ENCODE peak calls at places on chromosomes 4 and X, in ten cellular contexts. One of them, this sample, is unnamed.

GRCh38 chr4:729336-730315 is 24.0 kb downstream of the PCGF3 start:
- DNase-seq in fibroblast of the aortic adventitia: no peak
- DNase-seq in activated T-helper 1 cell treated with anti-CD3 and anti-CD28 coated beads, Interleukin-12 subunit alpha, Interleukin-12 subunit beta, Interleukin-2, Interleukin-4 antibody, amounts not matched to agents 30 ng/mL and 10 ng/mL and 1 ng/mL, durations not matched to agents 14 hours and 24 hours and 36 hours: no peak
- DNase-seq in cardiac muscle cell: no peak
- DNase-seq in GM10248: no peak
- DNase-seq in GM12865: no peak
- DNase-seq in glomerular endothelial cell: no peak
- DNase-seq in ureter: no peak
- DNase-seq in kidney: no peak
- DNase-seq in lower lobe of right lung: no peak
- DNase-seq in this sample: no peak

GRCh38 chr4:131258361-131258760 is 1890.7 kb upstream of the PCDH10 start:
- DNase-seq in cardiac muscle cell: no peak
- DNase-seq in lower lobe of right lung: no peak
- DNase-seq in glomerular endothelial cell: no peak
- DNase-seq in kidney: no peak
- DNase-seq in activated T-helper 1 cell treated with anti-CD3 and anti-CD28 coated beads, Interleukin-12 subunit alpha, Interleukin-12 subunit beta, Interleukin-2, Interleukin-4 antibody, amounts not matched to agents 30 ng/mL and 10 ng/mL and 1 ng/mL, durations not matched to agents 14 hours and 24 hours and 36 hours: no peak
- DNase-seq in GM10248: no peak
- DNase-seq in GM12865: no peak
- DNase-seq in ureter: no peak
- DNase-seq in fibroblast of the aortic adventitia: no peak
- DNase-seq in this sample: no peak

GRCh38 chr4:183987529-183987946 is 82.4 kb downstream of the STOX2 start:
- DNase-seq in cardiac muscle cell: peak
- DNase-seq in glomerular endothelial cell: no peak
- DNase-seq in GM12865: no peak
- DNase-seq in activated T-helper 1 cell treated with anti-CD3 and anti-CD28 coated beads, Interleukin-12 subunit alpha, Interleukin-12 subunit beta, Interleukin-2, Interleukin-4 antibody, amounts not matched to agents 30 ng/mL and 10 ng/mL and 1 ng/mL, durations not matched to agents 14 hours and 24 hours and 36 hours: no peak
- DNase-seq in kidney: peak
- DNase-seq in GM10248: no peak
- DNase-seq in fibroblast of the aortic adventitia: peak
- DNase-seq in lower lobe of right lung: peak
- DNase-seq in ureter: peak
- DNase-seq in this sample: no peak

GRCh38 chr4:70901607-70901983 is 574 bp upstream of the MOB1B start:
- DNase-seq in glomerular endothelial cell: no peak
- DNase-seq in lower lobe of right lung: no peak
- DNase-seq in GM12865: peak
- DNase-seq in kidney: no peak
- DNase-seq in activated T-helper 1 cell treated with anti-CD3 and anti-CD28 coated beads, Interleukin-12 subunit alpha, Interleukin-12 subunit beta, Interleukin-2, Interleukin-4 antibody, amounts not matched to agents 30 ng/mL and 10 ng/mL and 1 ng/mL, durations not matched to agents 14 hours and 24 hours and 36 hours: no peak
- DNase-seq in fibroblast of the aortic adventitia: no peak
- DNase-seq in GM10248: peak
- DNase-seq in ureter: no peak
- DNase-seq in cardiac muscle cell: no peak
- DNase-seq in this sample: no peak

GRCh38 chr4:5503295-5503694 is 205.1 kb downstream of the EVC2 start:
- DNase-seq in GM10248: no peak
- DNase-seq in glomerular endothelial cell: no peak
- DNase-seq in fibroblast of the aortic adventitia: no peak
- DNase-seq in activated T-helper 1 cell treated with anti-CD3 and anti-CD28 coated beads, Interleukin-12 subunit alpha, Interleukin-12 subunit beta, Interleukin-2, Interleukin-4 antibody, amounts not matched to agents 30 ng/mL and 10 ng/mL and 1 ng/mL, durations not matched to agents 14 hours and 24 hours and 36 hours: no peak
- DNase-seq in kidney: no peak
- DNase-seq in cardiac muscle cell: no peak
- DNase-seq in GM12865: no peak
- DNase-seq in ureter: no peak
- DNase-seq in lower lobe of right lung: no peak
- DNase-seq in this sample: peak

GRCh38 chr4:143185253-143186107 is 763 bp downstream of the USP38 start:
- DNase-seq in GM10248: peak
- DNase-seq in kidney: peak
- DNase-seq in glomerular endothelial cell: no peak
- DNase-seq in GM12865: peak
- DNase-seq in ureter: no peak
- DNase-seq in cardiac muscle cell: no peak
- DNase-seq in activated T-helper 1 cell treated with anti-CD3 and anti-CD28 coated beads, Interleukin-12 subunit alpha, Interleukin-12 subunit beta, Interleukin-2, Interleukin-4 antibody, amounts not matched to agents 30 ng/mL and 10 ng/mL and 1 ng/mL, durations not matched to agents 14 hours and 24 hours and 36 hours: peak
- DNase-seq in lower lobe of right lung: peak
- DNase-seq in fibroblast of the aortic adventitia: peak
- DNase-seq in this sample: peak

GRCh38 chr4:109432676-109433075 is 939 bp upstream of the SEC24B start:
- DNase-seq in ureter: no peak
- DNase-seq in activated T-helper 1 cell treated with anti-CD3 and anti-CD28 coated beads, Interleukin-12 subunit alpha, Interleukin-12 subunit beta, Interleukin-2, Interleukin-4 antibody, amounts not matched to agents 30 ng/mL and 10 ng/mL and 1 ng/mL, durations not matched to agents 14 hours and 24 hours and 36 hours: no peak
- DNase-seq in GM12865: peak
- DNase-seq in GM10248: no peak
- DNase-seq in glomerular endothelial cell: no peak
- DNase-seq in kidney: no peak
- DNase-seq in lower lobe of right lung: no peak
- DNase-seq in cardiac muscle cell: no peak
- DNase-seq in fibroblast of the aortic adventitia: peak
- DNase-seq in this sample: no peak

GRCh38 chrX:69153060-69153730 is 12.1 kb downstream of the PJA1 start:
- DNase-seq in activated T-helper 1 cell treated with anti-CD3 and anti-CD28 coated beads, Interleukin-12 subunit alpha, Interleukin-12 subunit beta, Interleukin-2, Interleukin-4 antibody, amounts not matched to agents 30 ng/mL and 10 ng/mL and 1 ng/mL, durations not matched to agents 14 hours and 24 hours and 36 hours: no peak
- DNase-seq in GM10248: no peak
- DNase-seq in kidney: peak
- DNase-seq in lower lobe of right lung: no peak
- DNase-seq in ureter: peak
- DNase-seq in fibroblast of the aortic adventitia: peak
- DNase-seq in glomerular endothelial cell: no peak
- DNase-seq in cardiac muscle cell: peak
- DNase-seq in GM12865: no peak
- DNase-seq in this sample: peak

GRCh38 chr4:78846258-78846657 is 70.1 kb downstream of the BMP2K start:
- DNase-seq in GM10248: no peak
- DNase-seq in activated T-helper 1 cell treated with anti-CD3 and anti-CD28 coated beads, Interleukin-12 subunit alpha, Interleukin-12 subunit beta, Interleukin-2, Interleukin-4 antibody, amounts not matched to agents 30 ng/mL and 10 ng/mL and 1 ng/mL, durations not matched to agents 14 hours and 24 hours and 36 hours: no peak
- DNase-seq in fibroblast of the aortic adventitia: peak
- DNase-seq in GM12865: no peak
- DNase-seq in ureter: no peak
- DNase-seq in lower lobe of right lung: no peak
- DNase-seq in glomerular endothelial cell: no peak
- DNase-seq in kidney: no peak
- DNase-seq in cardiac muscle cell: no peak
- DNase-seq in this sample: no peak

GRCh38 chr4:52931238-52931637 is 69.1 kb downstream of the RASL11B start:
- DNase-seq in activated T-helper 1 cell treated with anti-CD3 and anti-CD28 coated beads, Interleukin-12 subunit alpha, Interleukin-12 subunit beta, Interleukin-2, Interleukin-4 antibody, amounts not matched to agents 30 ng/mL and 10 ng/mL and 1 ng/mL, durations not matched to agents 14 hours and 24 hours and 36 hours: no peak
- DNase-seq in lower lobe of right lung: no peak
- DNase-seq in GM10248: no peak
- DNase-seq in cardiac muscle cell: no peak
- DNase-seq in GM12865: no peak
- DNase-seq in kidney: no peak
- DNase-seq in fibroblast of the aortic adventitia: no peak
- DNase-seq in glomerular endothelial cell: no peak
- DNase-seq in ureter: no peak
- DNase-seq in this sample: no peak

GRCh38 chr4:101400096-101400495 is 52.8 kb upstream of the PPP3CA start:
- DNase-seq in activated T-helper 1 cell treated with anti-CD3 and anti-CD28 coated beads, Interleukin-12 subunit alpha, Interleukin-12 subunit beta, Interleukin-2, Interleukin-4 antibody, amounts not matched to agents 30 ng/mL and 10 ng/mL and 1 ng/mL, durations not matched to agents 14 hours and 24 hours and 36 hours: peak
- DNase-seq in glomerular endothelial cell: no peak
- DNase-seq in cardiac muscle cell: no peak
- DNase-seq in GM12865: no peak
- DNase-seq in kidney: no peak
- DNase-seq in ureter: no peak
- DNase-seq in fibroblast of the aortic adventitia: peak
- DNase-seq in lower lobe of right lung: no peak
- DNase-seq in GM10248: no peak
- DNase-seq in this sample: no peak

GRCh38 chrX:48086119-48086518 is 14.7 kb upstream of the ZNF630 start:
- DNase-seq in fibroblast of the aortic adventitia: no peak
- DNase-seq in lower lobe of right lung: no peak
- DNase-seq in GM10248: no peak
- DNase-seq in cardiac muscle cell: no peak
- DNase-seq in ureter: no peak
- DNase-seq in GM12865: no peak
- DNase-seq in activated T-helper 1 cell treated with anti-CD3 and anti-CD28 coated beads, Interleukin-12 subunit alpha, Interleukin-12 subunit beta, Interleukin-2, Interleukin-4 antibody, amounts not matched to agents 30 ng/mL and 10 ng/mL and 1 ng/mL, durations not matched to agents 14 hours and 24 hours and 36 hours: no peak
- DNase-seq in kidney: no peak
- DNase-seq in glomerular endothelial cell: no peak
- DNase-seq in this sample: no peak

GRCh38 chr4:7018281-7018680 is 24.9 kb upstream of the TADA2B start:
- DNase-seq in activated T-helper 1 cell treated with anti-CD3 and anti-CD28 coated beads, Interleukin-12 subunit alpha, Interleukin-12 subunit beta, Interleukin-2, Interleukin-4 antibody, amounts not matched to agents 30 ng/mL and 10 ng/mL and 1 ng/mL, durations not matched to agents 14 hours and 24 hours and 36 hours: no peak
- DNase-seq in ureter: no peak
- DNase-seq in glomerular endothelial cell: no peak
- DNase-seq in cardiac muscle cell: no peak
- DNase-seq in kidney: no peak
- DNase-seq in fibroblast of the aortic adventitia: no peak
- DNase-seq in GM10248: no peak
- DNase-seq in lower lobe of right lung: no peak
- DNase-seq in GM12865: no peak
- DNase-seq in this sample: no peak

GRCh38 chr4:159171287-159171686 is 68.4 kb downstream of the RAPGEF2 start:
- DNase-seq in ureter: no peak
- DNase-seq in fibroblast of the aortic adventitia: no peak
- DNase-seq in GM10248: no peak
- DNase-seq in GM12865: no peak
- DNase-seq in cardiac muscle cell: no peak
- DNase-seq in kidney: no peak
- DNase-seq in lower lobe of right lung: no peak
- DNase-seq in activated T-helper 1 cell treated with anti-CD3 and anti-CD28 coated beads, Interleukin-12 subunit alpha, Interleukin-12 subunit beta, Interleukin-2, Interleukin-4 antibody, amounts not matched to agents 30 ng/mL and 10 ng/mL and 1 ng/mL, durations not matched to agents 14 hours and 24 hours and 36 hours: no peak
- DNase-seq in glomerular endothelial cell: no peak
- DNase-seq in this sample: no peak

GRCh38 chr4:25827373-25827772 is 35.4 kb downstream of the SEL1L3 start:
- DNase-seq in fibroblast of the aortic adventitia: peak
- DNase-seq in glomerular endothelial cell: no peak
- DNase-seq in lower lobe of right lung: no peak
- DNase-seq in GM10248: no peak
- DNase-seq in GM12865: no peak
- DNase-seq in cardiac muscle cell: no peak
- DNase-seq in ureter: no peak
- DNase-seq in kidney: no peak
- DNase-seq in activated T-helper 1 cell treated with anti-CD3 and anti-CD28 coated beads, Interleukin-12 subunit alpha, Interleukin-12 subunit beta, Interleukin-2, Interleukin-4 antibody, amounts not matched to agents 30 ng/mL and 10 ng/mL and 1 ng/mL, durations not matched to agents 14 hours and 24 hours and 36 hours: no peak
- DNase-seq in this sample: no peak

GRCh38 chrX:156001001-156001666 is 3.6 kb downstream of the IL9R start:
- DNase-seq in ureter: no peak
- DNase-seq in GM12865: no peak
- DNase-seq in activated T-helper 1 cell treated with anti-CD3 and anti-CD28 coated beads, Interleukin-12 subunit alpha, Interleukin-12 subunit beta, Interleukin-2, Interleukin-4 antibody, amounts not matched to agents 30 ng/mL and 10 ng/mL and 1 ng/mL, durations not matched to agents 14 hours and 24 hours and 36 hours: no peak
- DNase-seq in kidney: no peak
- DNase-seq in cardiac muscle cell: no peak
- DNase-seq in glomerular endothelial cell: no peak
- DNase-seq in lower lobe of right lung: no peak
- DNase-seq in fibroblast of the aortic adventitia: no peak
- DNase-seq in GM10248: no peak
- DNase-seq in this sample: no peak

GRCh38 chr4:185479507-185479971 is 8.0 kb upstream of the CCDC110 start:
- DNase-seq in activated T-helper 1 cell treated with anti-CD3 and anti-CD28 coated beads, Interleukin-12 subunit alpha, Interleukin-12 subunit beta, Interleukin-2, Interleukin-4 antibody, amounts not matched to agents 30 ng/mL and 10 ng/mL and 1 ng/mL, durations not matched to agents 14 hours and 24 hours and 36 hours: no peak
- DNase-seq in ureter: no peak
- DNase-seq in GM10248: peak
- DNase-seq in glomerular endothelial cell: no peak
- DNase-seq in fibroblast of the aortic adventitia: no peak
- DNase-seq in kidney: no peak
- DNase-seq in cardiac muscle cell: no peak
- DNase-seq in GM12865: peak
- DNase-seq in lower lobe of right lung: no peak
- DNase-seq in this sample: no peak

GRCh38 chr4:24853142-24853541 is 57.8 kb downstream of the SOD3 start:
- DNase-seq in GM12865: no peak
- DNase-seq in GM10248: no peak
- DNase-seq in cardiac muscle cell: no peak
- DNase-seq in activated T-helper 1 cell treated with anti-CD3 and anti-CD28 coated beads, Interleukin-12 subunit alpha, Interleukin-12 subunit beta, Interleukin-2, Interleukin-4 antibody, amounts not matched to agents 30 ng/mL and 10 ng/mL and 1 ng/mL, durations not matched to agents 14 hours and 24 hours and 36 hours: no peak
- DNase-seq in glomerular endothelial cell: no peak
- DNase-seq in fibroblast of the aortic adventitia: peak
- DNase-seq in ureter: no peak
- DNase-seq in lower lobe of right lung: no peak
- DNase-seq in kidney: no peak
- DNase-seq in this sample: no peak

GRCh38 chr4:89152972-89153371 is 41.6 kb downstream of the TIGD2 start:
- DNase-seq in ureter: no peak
- DNase-seq in activated T-helper 1 cell treated with anti-CD3 and anti-CD28 coated beads, Interleukin-12 subunit alpha, Interleukin-12 subunit beta, Interleukin-2, Interleukin-4 antibody, amounts not matched to agents 30 ng/mL and 10 ng/mL and 1 ng/mL, durations not matched to agents 14 hours and 24 hours and 36 hours: no peak
- DNase-seq in cardiac muscle cell: peak
- DNase-seq in kidney: no peak
- DNase-seq in fibroblast of the aortic adventitia: no peak
- DNase-seq in glomerular endothelial cell: no peak
- DNase-seq in GM12865: no peak
- DNase-seq in lower lobe of right lung: no peak
- DNase-seq in GM10248: no peak
- DNase-seq in this sample: peak

GRCh38 chr4:128866281-128866680 is 56.8 kb downstream of the JADE1 start:
- DNase-seq in glomerular endothelial cell: no peak
- DNase-seq in fibroblast of the aortic adventitia: no peak
- DNase-seq in cardiac muscle cell: no peak
- DNase-seq in activated T-helper 1 cell treated with anti-CD3 and anti-CD28 coated beads, Interleukin-12 subunit alpha, Interleukin-12 subunit beta, Interleukin-2, Interleukin-4 antibody, amounts not matched to agents 30 ng/mL and 10 ng/mL and 1 ng/mL, durations not matched to agents 14 hours and 24 hours and 36 hours: no peak
- DNase-seq in GM10248: no peak
- DNase-seq in GM12865: no peak
- DNase-seq in lower lobe of right lung: no peak
- DNase-seq in kidney: no peak
- DNase-seq in ureter: no peak
- DNase-seq in this sample: no peak

GRCh38 chr4:189029961-189030360 is 890.7 kb downstream of the TRIML1 start:
- DNase-seq in kidney: no peak
- DNase-seq in activated T-helper 1 cell treated with anti-CD3 and anti-CD28 coated beads, Interleukin-12 subunit alpha, Interleukin-12 subunit beta, Interleukin-2, Interleukin-4 antibody, amounts not matched to agents 30 ng/mL and 10 ng/mL and 1 ng/mL, durations not matched to agents 14 hours and 24 hours and 36 hours: no peak
- DNase-seq in GM12865: no peak
- DNase-seq in GM10248: no peak
- DNase-seq in ureter: no peak
- DNase-seq in lower lobe of right lung: no peak
- DNase-seq in fibroblast of the aortic adventitia: no peak
- DNase-seq in cardiac muscle cell: no peak
- DNase-seq in glomerular endothelial cell: no peak
- DNase-seq in this sample: no peak

GRCh38 chr4:151624606-151625565 is 135.9 kb downstream of the GATB start:
- DNase-seq in lower lobe of right lung: no peak
- DNase-seq in GM10248: no peak
- DNase-seq in cardiac muscle cell: no peak
- DNase-seq in ureter: no peak
- DNase-seq in GM12865: no peak
- DNase-seq in glomerular endothelial cell: no peak
- DNase-seq in activated T-helper 1 cell treated with anti-CD3 and anti-CD28 coated beads, Interleukin-12 subunit alpha, Interleukin-12 subunit beta, Interleukin-2, Interleukin-4 antibody, amounts not matched to agents 30 ng/mL and 10 ng/mL and 1 ng/mL, durations not matched to agents 14 hours and 24 hours and 36 hours: no peak
- DNase-seq in fibroblast of the aortic adventitia: peak
- DNase-seq in kidney: no peak
- DNase-seq in this sample: no peak

GRCh38 chr4:144948009-144948408 is 150.0 kb downstream of the ANAPC10 start:
- DNase-seq in glomerular endothelial cell: no peak
- DNase-seq in fibroblast of the aortic adventitia: no peak
- DNase-seq in activated T-helper 1 cell treated with anti-CD3 and anti-CD28 coated beads, Interleukin-12 subunit alpha, Interleukin-12 subunit beta, Interleukin-2, Interleukin-4 antibody, amounts not matched to agents 30 ng/mL and 10 ng/mL and 1 ng/mL, durations not matched to agents 14 hours and 24 hours and 36 hours: no peak
- DNase-seq in GM10248: no peak
- DNase-seq in cardiac muscle cell: peak
- DNase-seq in kidney: no peak
- DNase-seq in GM12865: no peak
- DNase-seq in lower lobe of right lung: no peak
- DNase-seq in ureter: no peak
- DNase-seq in this sample: peak

GRCh38 chr4:856468-856901 is 30.6 kb upstream of the CPLX1 start:
- DNase-seq in GM12865: no peak
- DNase-seq in cardiac muscle cell: no peak
- DNase-seq in lower lobe of right lung: peak
- DNase-seq in fibroblast of the aortic adventitia: no peak
- DNase-seq in kidney: peak
- DNase-seq in activated T-helper 1 cell treated with anti-CD3 and anti-CD28 coated beads, Interleukin-12 subunit alpha, Interleukin-12 subunit beta, Interleukin-2, Interleukin-4 antibody, amounts not matched to agents 30 ng/mL and 10 ng/mL and 1 ng/mL, durations not matched to agents 14 hours and 24 hours and 36 hours: no peak
- DNase-seq in GM10248: no peak
- DNase-seq in ureter: no peak
- DNase-seq in glomerular endothelial cell: no peak
- DNase-seq in this sample: no peak

GRCh38 chr4:112765317-112765989 is 128.5 kb downstream of the LARP7 start:
- DNase-seq in cardiac muscle cell: peak
- DNase-seq in GM12865: peak
- DNase-seq in fibroblast of the aortic adventitia: peak
- DNase-seq in lower lobe of right lung: no peak
- DNase-seq in kidney: no peak
- DNase-seq in ureter: no peak
- DNase-seq in glomerular endothelial cell: no peak
- DNase-seq in GM10248: peak
- DNase-seq in activated T-helper 1 cell treated with anti-CD3 and anti-CD28 coated beads, Interleukin-12 subunit alpha, Interleukin-12 subunit beta, Interleukin-2, Interleukin-4 antibody, amounts not matched to agents 30 ng/mL and 10 ng/mL and 1 ng/mL, durations not matched to agents 14 hours and 24 hours and 36 hours: no peak
- DNase-seq in this sample: peak

GRCh38 chr4:79074040-79074439 is 134.8 kb upstream of the PAQR3 start:
- DNase-seq in GM12865: no peak
- DNase-seq in glomerular endothelial cell: no peak
- DNase-seq in fibroblast of the aortic adventitia: no peak
- DNase-seq in GM10248: no peak
- DNase-seq in activated T-helper 1 cell treated with anti-CD3 and anti-CD28 coated beads, Interleukin-12 subunit alpha, Interleukin-12 subunit beta, Interleukin-2, Interleukin-4 antibody, amounts not matched to agents 30 ng/mL and 10 ng/mL and 1 ng/mL, durations not matched to agents 14 hours and 24 hours and 36 hours: no peak
- DNase-seq in kidney: no peak
- DNase-seq in ureter: no peak
- DNase-seq in lower lobe of right lung: no peak
- DNase-seq in cardiac muscle cell: no peak
- DNase-seq in this sample: no peak

GRCh38 chrX:15301924-15302323 is 13.5 kb downstream of the ASB11 start:
- DNase-seq in lower lobe of right lung: peak
- DNase-seq in ureter: peak
- DNase-seq in GM10248: no peak
- DNase-seq in kidney: no peak
- DNase-seq in fibroblast of the aortic adventitia: peak
- DNase-seq in glomerular endothelial cell: no peak
- DNase-seq in cardiac muscle cell: no peak
- DNase-seq in activated T-helper 1 cell treated with anti-CD3 and anti-CD28 coated beads, Interleukin-12 subunit alpha, Interleukin-12 subunit beta, Interleukin-2, Interleukin-4 antibody, amounts not matched to agents 30 ng/mL and 10 ng/mL and 1 ng/mL, durations not matched to agents 14 hours and 24 hours and 36 hours: peak
- DNase-seq in GM12865: peak
- DNase-seq in this sample: no peak

GRCh38 chr4:126241631-126242030 is 926.9 kb downstream of the FAT4 start:
- DNase-seq in GM12865: no peak
- DNase-seq in lower lobe of right lung: no peak
- DNase-seq in glomerular endothelial cell: no peak
- DNase-seq in fibroblast of the aortic adventitia: peak
- DNase-seq in activated T-helper 1 cell treated with anti-CD3 and anti-CD28 coated beads, Interleukin-12 subunit alpha, Interleukin-12 subunit beta, Interleukin-2, Interleukin-4 antibody, amounts not matched to agents 30 ng/mL and 10 ng/mL and 1 ng/mL, durations not matched to agents 14 hours and 24 hours and 36 hours: no peak
- DNase-seq in cardiac muscle cell: no peak
- DNase-seq in ureter: no peak
- DNase-seq in kidney: no peak
- DNase-seq in GM10248: no peak
- DNase-seq in this sample: no peak

This sample was measured in NCI-H82.